ENCODE peak calls at places on chromosomes 16 and 17, in nine cellular contexts. One of them, this sample, is unnamed.

GRCh38 chr16:28166394-28167208 is 45.2 kb downstream of the XPO6 start:
- DNase-seq in tibial nerve: no peak
- DNase-seq in breast epithelium: no peak
- DNase-seq in HCT116: peak; percentile 13
- DNase-seq in body of pancreas: no peak
- DNase-seq in IMR-90: peak; percentile 81
- DNase-seq in ovary: no peak
- DNase-seq in adrenal gland: no peak
- DNase-seq in thyroid gland: no peak
- DNase-seq in this sample: no peak

GRCh38 chr16:4465977-4466779 is 8.2 kb downstream of the NMRAL1 start:
- DNase-seq in IMR-90: no peak
- DNase-seq in thyroid gland: peak; percentile 8
- DNase-seq in tibial nerve: no peak
- DNase-seq in body of pancreas: peak; percentile 44
- DNase-seq in breast epithelium: no peak
- DNase-seq in adrenal gland: no peak
- DNase-seq in ovary: no peak
- DNase-seq in HCT116: no peak
- DNase-seq in this sample: peak; percentile 41

GRCh38 chr17:42989146-42989545 is 8.8 kb downstream of the RUNDC1 start:
- DNase-seq in thyroid gland: no peak
- DNase-seq in breast epithelium: no peak
- DNase-seq in tibial nerve: no peak
- DNase-seq in HCT116: no peak
- DNase-seq in adrenal gland: no peak
- DNase-seq in IMR-90: no peak
- DNase-seq in ovary: no peak
- DNase-seq in body of pancreas: no peak
- DNase-seq in this sample: no peak

GRCh38 chr16:4351880-4352279 is 759 bp upstream of the PAM16 start:
- DNase-seq in IMR-90: peak; percentile 57
- DNase-seq in HCT116: no peak
- DNase-seq in breast epithelium: no peak
- DNase-seq in adrenal gland: no peak
- DNase-seq in tibial nerve: no peak
- DNase-seq in thyroid gland: no peak
- DNase-seq in ovary: peak; percentile 23
- DNase-seq in body of pancreas: no peak
- DNase-seq in this sample: no peak

GRCh38 chr17:80035937-80036714 is at the start of gene CCDC40:
- DNase-seq in HCT116: peak; percentile 50
- DNase-seq in thyroid gland: peak; percentile 84
- DNase-seq in tibial nerve: peak; percentile 68
- DNase-seq in ovary: peak; percentile 86
- DNase-seq in breast epithelium: peak; percentile 73
- DNase-seq in adrenal gland: peak; percentile 85
- DNase-seq in IMR-90: peak; percentile 59
- DNase-seq in body of pancreas: peak; percentile 90
- DNase-seq in this sample: peak; percentile 87

GRCh38 chr16:396605-397004 is 394 bp upstream of the NME4 start:
- DNase-seq in ovary: peak; percentile 54
- DNase-seq in thyroid gland: peak; percentile 50
- DNase-seq in HCT116: no peak
- DNase-seq in adrenal gland: peak; percentile 60
- DNase-seq in tibial nerve: no peak
- DNase-seq in breast epithelium: no peak
- DNase-seq in body of pancreas: no peak
- DNase-seq in IMR-90: peak; percentile 41
- DNase-seq in this sample: no peak

GRCh38 chr16:16124438-16124837 is 98.9 kb downstream of the ABCC6 start:
- DNase-seq in body of pancreas: no peak
- DNase-seq in ovary: no peak
- DNase-seq in breast epithelium: no peak
- DNase-seq in tibial nerve: no peak
- DNase-seq in thyroid gland: no peak
- DNase-seq in adrenal gland: no peak
- DNase-seq in HCT116: no peak
- DNase-seq in IMR-90: no peak
- DNase-seq in this sample: no peak

GRCh38 chr16:84611041-84611440 is 6.8 kb downstream of the COTL1 start:
- DNase-seq in body of pancreas: no peak
- DNase-seq in tibial nerve: no peak
- DNase-seq in HCT116: no peak
- DNase-seq in thyroid gland: no peak
- DNase-seq in ovary: no peak
- DNase-seq in IMR-90: peak; percentile 61
- DNase-seq in adrenal gland: no peak
- DNase-seq in breast epithelium: no peak
- DNase-seq in this sample: no peak

GRCh38 chr16:906296-906695 is 64.5 kb downstream of the LMF1 start:
- DNase-seq in ovary: no peak
- DNase-seq in adrenal gland: no peak
- DNase-seq in IMR-90: no peak
- DNase-seq in breast epithelium: no peak
- DNase-seq in thyroid gland: no peak
- DNase-seq in HCT116: no peak
- DNase-seq in body of pancreas: no peak
- DNase-seq in tibial nerve: no peak
- DNase-seq in this sample: no peak

GRCh38 chr16:13014516-13014915 is 113.1 kb downstream of the SHISA9 start:
- DNase-seq in thyroid gland: no peak
- DNase-seq in body of pancreas: no peak
- DNase-seq in tibial nerve: no peak
- DNase-seq in HCT116: no peak
- DNase-seq in breast epithelium: no peak
- DNase-seq in IMR-90: no peak
- DNase-seq in adrenal gland: no peak
- DNase-seq in ovary: no peak
- DNase-seq in this sample: no peak

GRCh38 chr17:50267074-50267841 is 7.0 kb upstream of the TMEM92 start:
- DNase-seq in IMR-90: peak; percentile 47
- DNase-seq in body of pancreas: no peak
- DNase-seq in adrenal gland: no peak
- DNase-seq in ovary: peak; percentile 58
- DNase-seq in breast epithelium: no peak
- DNase-seq in tibial nerve: no peak
- DNase-seq in HCT116: no peak
- DNase-seq in thyroid gland: no peak
- DNase-seq in this sample: no peak

GRCh38 chr16:21952040-21952792 is 945 bp upstream of the UQCRC2 start:
- DNase-seq in tibial nerve: no peak
- DNase-seq in ovary: peak; percentile 57
- DNase-seq in adrenal gland: peak; percentile 62
- DNase-seq in IMR-90: peak; percentile 61
- DNase-seq in breast epithelium: peak; percentile 35
- DNase-seq in thyroid gland: peak; percentile 75
- DNase-seq in body of pancreas: peak; percentile 60
- DNase-seq in HCT116: peak; percentile 66
- DNase-seq in this sample: peak; percentile 70

GRCh38 chr16:19960183-19960582 is 75.5 kb upstream of the GPRC5B start:
- DNase-seq in HCT116: no peak
- DNase-seq in body of pancreas: no peak
- DNase-seq in IMR-90: no peak
- DNase-seq in tibial nerve: no peak
- DNase-seq in breast epithelium: no peak
- DNase-seq in ovary: no peak
- DNase-seq in thyroid gland: no peak
- DNase-seq in adrenal gland: no peak
- DNase-seq in this sample: no peak

GRCh38 chr16:65415460-65415859 is 293.6 kb upstream of the CDH11 start:
- DNase-seq in adrenal gland: no peak
- DNase-seq in IMR-90: peak; percentile 12
- DNase-seq in breast epithelium: no peak
- DNase-seq in tibial nerve: no peak
- DNase-seq in ovary: no peak
- DNase-seq in body of pancreas: no peak
- DNase-seq in thyroid gland: no peak
- DNase-seq in HCT116: no peak
- DNase-seq in this sample: no peak

GRCh38 chr16:1057252-1057932 is 15.2 kb upstream of the SSTR5 start:
- DNase-seq in ovary: no peak
- DNase-seq in tibial nerve: no peak
- DNase-seq in body of pancreas: peak; percentile 46
- DNase-seq in IMR-90: no peak
- DNase-seq in thyroid gland: peak; percentile 15
- DNase-seq in HCT116: no peak
- DNase-seq in adrenal gland: peak; percentile 54
- DNase-seq in breast epithelium: no peak
- DNase-seq in this sample: peak; percentile 63

GRCh38 chr17:29722411-29723198 is 99.9 kb upstream of the CORO6 start:
- DNase-seq in ovary: peak; percentile 64
- DNase-seq in IMR-90: peak; percentile 73
- DNase-seq in adrenal gland: peak; percentile 39
- DNase-seq in tibial nerve: peak; percentile 22
- DNase-seq in HCT116: no peak
- DNase-seq in breast epithelium: peak; percentile 26
- DNase-seq in thyroid gland: peak; percentile 62
- DNase-seq in body of pancreas: peak; percentile 60
- DNase-seq in this sample: no peak

GRCh38 chr17:78397681-78398101 is 19.2 kb downstream of the PGS1 start:
- DNase-seq in breast epithelium: peak; percentile 82
- DNase-seq in HCT116: no peak
- DNase-seq in thyroid gland: no peak
- DNase-seq in tibial nerve: no peak
- DNase-seq in body of pancreas: no peak
- DNase-seq in IMR-90: peak; percentile 40
- DNase-seq in adrenal gland: no peak
- DNase-seq in ovary: no peak
- DNase-seq in this sample: no peak

GRCh38 chr16:11142951-11143740 is 112.9 kb downstream of the SOCS1 start:
- DNase-seq in thyroid gland: no peak
- DNase-seq in HCT116: no peak
- DNase-seq in adrenal gland: no peak
- DNase-seq in ovary: no peak
- DNase-seq in breast epithelium: no peak
- DNase-seq in tibial nerve: no peak
- DNase-seq in body of pancreas: no peak
- DNase-seq in IMR-90: no peak
- DNase-seq in this sample: no peak

GRCh38 chr16:53147500-53148065 is 92.8 kb downstream of the CHD9 start:
- DNase-seq in tibial nerve: no peak
- DNase-seq in breast epithelium: no peak
- DNase-seq in thyroid gland: no peak
- DNase-seq in body of pancreas: no peak
- DNase-seq in IMR-90: no peak
- DNase-seq in adrenal gland: no peak
- DNase-seq in ovary: no peak
- DNase-seq in HCT116: no peak
- DNase-seq in this sample: no peak

GRCh38 chr17:38415250-38416194 is 12.7 kb upstream of the ARHGAP23 start:
- DNase-seq in body of pancreas: no peak
- DNase-seq in breast epithelium: no peak
- DNase-seq in thyroid gland: peak; percentile 19
- DNase-seq in ovary: no peak
- DNase-seq in HCT116: peak; percentile 23
- DNase-seq in adrenal gland: no peak
- DNase-seq in tibial nerve: no peak
- DNase-seq in IMR-90: peak; percentile 69
- DNase-seq in this sample: no peak
- H3K4me3 ChIP-seq in body of pancreas: no peak overlapping the region
- H3K4me3 ChIP-seq in breast epithelium: no peak overlapping the region
- H3K4me3 ChIP-seq in thyroid gland: no peak overlapping the region
- H3K4me3 ChIP-seq in ovary: no peak overlapping the region
- H3K4me3 ChIP-seq in HCT116: peak overlapping the region; percentile 26
- H3K4me3 ChIP-seq in adrenal gland: no peak overlapping the region
- H3K4me3 ChIP-seq in tibial nerve: no peak overlapping the region
- H3K4me3 ChIP-seq in IMR-90: no peak overlapping the region
- H3K4me3 ChIP-seq in this sample: no peak overlapping the region

GRCh38 chr16:50309527-50310307 is 43.4 kb downstream of the ADCY7 start:
- DNase-seq in thyroid gland: no peak
- DNase-seq in HCT116: no peak
- DNase-seq in breast epithelium: no peak
- DNase-seq in ovary: no peak
- DNase-seq in tibial nerve: no peak
- DNase-seq in adrenal gland: no peak
- DNase-seq in IMR-90: no peak
- DNase-seq in body of pancreas: no peak
- DNase-seq in this sample: peak; percentile 24

GRCh38 chr16:50310308-50311133 is 44.2 kb downstream of the ADCY7 start:
- DNase-seq in tibial nerve: no peak
- DNase-seq in IMR-90: no peak
- DNase-seq in adrenal gland: no peak
- DNase-seq in body of pancreas: no peak
- DNase-seq in ovary: no peak
- DNase-seq in HCT116: no peak
- DNase-seq in thyroid gland: no peak
- DNase-seq in breast epithelium: no peak
- DNase-seq in this sample: peak; percentile 19

GRCh38 chr16:50311134-50311528 is 44.8 kb downstream of the ADCY7 start:
- DNase-seq in tibial nerve: no peak
- DNase-seq in breast epithelium: no peak
- DNase-seq in ovary: no peak
- DNase-seq in thyroid gland: no peak
- DNase-seq in body of pancreas: no peak
- DNase-seq in HCT116: no peak
- DNase-seq in IMR-90: no peak
- DNase-seq in adrenal gland: no peak
- DNase-seq in this sample: peak; percentile 20

GRCh38 chr16:50308237-50308965 is 42.0 kb downstream of the ADCY7 start:
- DNase-seq in tibial nerve: no peak
- DNase-seq in adrenal gland: no peak
- DNase-seq in breast epithelium: no peak
- DNase-seq in thyroid gland: no peak
- DNase-seq in body of pancreas: no peak
- DNase-seq in IMR-90: no peak
- DNase-seq in HCT116: no peak
- DNase-seq in ovary: no peak
- DNase-seq in this sample: peak; percentile 22

GRCh38 chr16:50309156-50309526 is 42.8 kb downstream of the ADCY7 start:
- DNase-seq in breast epithelium: no peak
- DNase-seq in HCT116: no peak
- DNase-seq in ovary: no peak
- DNase-seq in IMR-90: no peak
- DNase-seq in thyroid gland: no peak
- DNase-seq in tibial nerve: no peak
- DNase-seq in body of pancreas: no peak
- DNase-seq in adrenal gland: no peak
- DNase-seq in this sample: no peak
- TF ChIP-seq POLR2A in breast epithelium: no peak
- TF ChIP-seq POLR2A in HCT116: no peak
- TF ChIP-seq POLR2A in ovary: no peak
- TF ChIP-seq POLR2A in IMR-90: no peak
- TF ChIP-seq POLR2A in thyroid gland: no peak
- TF ChIP-seq POLR2A in tibial nerve: no peak
- TF ChIP-seq POLR2A in body of pancreas: no peak
- TF ChIP-seq POLR2A in adrenal gland: no peak
- TF ChIP-seq POLR2A in this sample: no peak

GRCh38 chr16:88120812-88121211 is 169.6 kb downstream of the BANP start:
- DNase-seq in HCT116: no peak
- DNase-seq in tibial nerve: no peak
- DNase-seq in breast epithelium: no peak
- DNase-seq in adrenal gland: no peak
- DNase-seq in ovary: peak; percentile 44
- DNase-seq in thyroid gland: no peak
- DNase-seq in body of pancreas: no peak
- DNase-seq in IMR-90: no peak
- DNase-seq in this sample: no peak
- H3K4me3 ChIP-seq in HCT116: no peak overlapping the region
- H3K4me3 ChIP-seq in tibial nerve: no peak overlapping the region
- H3K4me3 ChIP-seq in breast epithelium: no peak overlapping the region
- H3K4me3 ChIP-seq in adrenal gland: no peak overlapping the region
- H3K4me3 ChIP-seq in ovary: no peak overlapping the region
- H3K4me3 ChIP-seq in thyroid gland: no peak overlapping the region
- H3K4me3 ChIP-seq in body of pancreas: no peak overlapping the region
- H3K4me3 ChIP-seq in IMR-90: no peak overlapping the region
- H3K4me3 ChIP-seq in this sample: no peak overlapping the region

GRCh38 chr16:71288890-71289731 is at the start of gene CMTR2:
- DNase-seq in ovary: peak; percentile 94
- DNase-seq in breast epithelium: peak; percentile 94
- DNase-seq in thyroid gland: peak; percentile 98
- DNase-seq in adrenal gland: peak; percentile 94
- DNase-seq in body of pancreas: peak; percentile 96
- DNase-seq in tibial nerve: peak; percentile 84
- DNase-seq in IMR-90: peak; percentile 97
- DNase-seq in HCT116: peak; percentile 95
- DNase-seq in this sample: peak; percentile 96
- TF ChIP-seq POLR2A in ovary: peak; percentile 60
- TF ChIP-seq POLR2A in breast epithelium: peak; percentile 43
- TF ChIP-seq POLR2A in thyroid gland: peak; percentile 89
- TF ChIP-seq POLR2A in adrenal gland: peak; percentile 74
- TF ChIP-seq POLR2A in body of pancreas: peak; percentile 58
- TF ChIP-seq POLR2A in tibial nerve: peak; percentile 79
- TF ChIP-seq POLR2A in IMR-90: peak; percentile 86
- TF ChIP-seq POLR2A in HCT116: peak; percentile 88
- TF ChIP-seq POLR2A in this sample: no peak

This sample was measured in stomach.